ENCODE peak calls at places on chromosome X, in six cellular contexts. W is foreskin fibroblast, J is suprapubic skin, X is ovary, N is AG04449, I is psoas muscle. M is an unnamed sample.

GRCh38 chrX:124349054-124349453 is 2.7 kb downstream of the SH2D1A start:
- DNase-seq in W (no peak), J (no peak), X (no peak), N (no peak), I (no peak), M (no peak)

GRCh38 chrX:107154787-107155620 is 36.4 kb upstream of the RBM41 start:
- DNase-seq in W (peak; percentile 52), J (no peak), X (no peak), N (no peak), I (no peak), M (peak; percentile 64)

GRCh38 chrX:107213477-107213876 is 7.1 kb downstream of the DNAAF6 start:
- DNase-seq in W (no peak), J (no peak), X (no peak), N (no peak), I (no peak), M (no peak)

GRCh38 chrX:103562801-103563200 is 22.5 kb upstream of the TCEAL4 start:
- DNase-seq in W (peak; percentile 25), J (no peak), X (no peak), N (no peak), I (no peak), M (peak; percentile 28)

GRCh38 chrX:115260330-115260729 is 26.4 kb upstream of the LRCH2 start:
- DNase-seq in W (peak; percentile 51), J (no peak), X (no peak), N (peak; percentile 3), I (no peak), M (no peak)

GRCh38 chrX:130699618-130700017 is 203.4 kb downstream of the ENOX2 start:
- DNase-seq in W (no peak), J (no peak), X (no peak), N (no peak), I (no peak), M (no peak)

GRCh38 chrX:3518870-3519269 is 172.4 kb upstream of the MXRA5 start:
- DNase-seq in W (peak; percentile 76), J (peak; percentile 72), X (no peak), N (peak; percentile 76), I (peak; percentile 57), M (peak; percentile 87)

GRCh38 chrX:9880237-9880636 is 86.9 kb upstream of the CLDN34 start:
- DNase-seq in W (no peak), J (no peak), X (no peak), N (no peak), I (no peak), M (no peak)

GRCh38 chrX:42930951-42931350 is 153.0 kb upstream of the PPP1R2C start:
- DNase-seq in W (no peak), J (no peak), X (no peak), N (no peak), I (no peak), M (no peak)

GRCh38 chrX:3712870-3713224 is 602 bp downstream of the PRKX start:
- DNase-seq in W (no peak), J (peak; percentile 70), X (no peak), N (no peak), I (no peak), M (no peak)

GRCh38 chrX:3664921-3665320 is 48.5 kb downstream of the PRKX start:
- DNase-seq in W (no peak), J (no peak), X (no peak), N (no peak), I (no peak), M (no peak)

GRCh38 chrX:44223150-44223549 is 120.3 kb downstream of the EFHC2 start:
- DNase-seq in W (peak; percentile 69), J (no peak), X (peak; percentile 54), N (no peak), I (no peak), M (peak; percentile 80)

GRCh38 chrX:12970691-12971202 is 4.2 kb upstream of the TMSB4X start:
- DNase-seq in W (peak; percentile 73), J (no peak), X (peak; percentile 41), N (no peak), I (no peak), M (no peak)

GRCh38 chrX:97882306-97882705 is 998.6 kb downstream of the RPA4 start:
- DNase-seq in W (peak; percentile 34), J (no peak), X (no peak), N (no peak), I (no peak), M (peak; percentile 4)

GRCh38 chrX:129842510-129843208 is 1.0 kb downstream of the ZDHHC9 start:
- DNase-seq in W (peak; percentile 74), J (no peak), X (peak; percentile 32), N (no peak), I (peak; percentile 20), M (peak; percentile 28)

GRCh38 chrX:47283015-47283771 is 50.4 kb downstream of the USP11 start:
- DNase-seq in W (peak; percentile 74), J (no peak), X (peak; percentile 30), N (no peak), I (no peak), M (no peak)

GRCh38 chrX:113594504-113594903 is 753.9 kb upstream of the AMOT start:
- DNase-seq in W (no peak), J (no peak), X (no peak), N (no peak), I (no peak), M (peak; percentile 0)

GRCh38 chrX:154401045-154401799 is 3.0 kb downstream of the RPL10 start:
- DNase-seq in W (peak; percentile 50), J (no peak), X (no peak), N (no peak), I (no peak), M (no peak)

GRCh38 chrX:22325091-22325490 is 52.4 kb downstream of the CBLL2 start:
- DNase-seq in W (peak; percentile 48), J (no peak), X (no peak), N (peak; percentile 21), I (no peak), M (peak; percentile 16)

GRCh38 chrX:27599928-27600327 is 9.8 kb downstream of the DCAF8L2 start:
- DNase-seq in W (no peak), J (no peak), X (no peak), N (no peak), I (no peak), M (peak; percentile 58)

GRCh38 chrX:24515447-24515846 is 50.4 kb downstream of the PDK3 start:
- DNase-seq in W (peak; percentile 39), J (no peak), X (no peak), N (no peak), I (no peak), M (peak; percentile 30)
- TF ChIP-seq CTCF in W (peak; percentile 9), J (no peak), X (no peak), N (no peak), I (peak; percentile 21), M (peak; percentile 14)

GRCh38 chrX:145393702-145394235 is 146.5 kb downstream of the SPANXN1 start:
- DNase-seq in W (no peak), J (no peak), X (no peak), N (no peak), I (no peak), M (peak; percentile 13)
- TF ChIP-seq CTCF in W (no peak), J (no peak), X (no peak), N (no peak), I (no peak), M (peak; percentile 21)

GRCh38 chrX:151510203-151510602 is 53.3 kb upstream of the PASD1 start:
- DNase-seq in W (no peak), J (no peak), X (no peak), N (no peak), I (no peak), M (no peak)

GRCh38 chrX:151505796-151506195 is 57.7 kb upstream of the PASD1 start:
- DNase-seq in W (no peak), J (no peak), X (no peak), N (no peak), I (no peak), M (peak; percentile 47)
- TF ChIP-seq CTCF in W (no peak), J (peak; percentile 19), X (no peak), N (no peak), I (peak; percentile 35), M (peak; percentile 25)

GRCh38 chrX:108590496-108590895 is 145.9 kb downstream of the IRS4 start:
- DNase-seq in W (no peak), J (no peak), X (no peak), N (no peak), I (no peak), M (no peak)

GRCh38 chrX:108582151-108582550 is 142.5 kb downstream of the COL4A5 start:
- DNase-seq in W (no peak), J (no peak), X (no peak), N (no peak), I (no peak), M (no peak)

DNA sequence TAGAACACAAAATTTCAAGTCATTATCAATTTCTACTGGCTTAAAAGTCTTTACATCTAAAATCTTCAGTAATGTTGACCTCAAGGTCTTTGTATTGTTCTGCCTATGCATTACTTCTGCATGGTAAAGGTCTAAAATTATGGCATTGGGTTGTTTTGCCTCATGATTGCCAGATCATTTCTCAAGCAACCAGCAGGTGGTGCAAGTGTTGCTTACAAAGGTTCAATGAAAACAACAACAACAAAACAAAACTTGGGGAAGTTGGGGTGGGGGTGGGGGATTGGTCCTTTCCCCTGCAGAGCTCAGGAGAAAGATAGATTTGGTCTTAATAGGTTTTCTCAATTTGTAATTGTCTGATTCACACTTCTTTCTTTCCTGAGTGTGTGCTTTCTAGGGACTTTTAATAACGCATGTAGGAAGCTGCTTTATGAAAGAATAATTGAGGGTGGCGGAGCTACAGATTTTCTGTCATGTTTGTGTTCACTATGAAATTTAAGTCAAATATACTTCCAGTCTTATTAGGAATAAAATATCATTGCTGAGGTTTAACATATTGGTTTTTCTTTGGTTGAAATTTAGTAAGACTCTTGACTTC is 145.1 kb downstream of the COL4A5 start:
- DNase-seq in W (peak; percentile 5), J (no peak), X (no peak), N (no peak), I (no peak), M (peak; percentile 26)
- TF ChIP-seq CTCF in W (peak; percentile 8), J (no peak), X (no peak), N (peak; percentile 20), I (peak; percentile 22), M (peak; percentile 36)

GRCh38 chrX:20212486-20213089 is 54.1 kb downstream of the RPS6KA3 start:
- DNase-seq in W (no peak), J (no peak), X (no peak), N (no peak), I (no peak), M (no peak)
- TF ChIP-seq CTCF in W (no peak), J (no peak), X (no peak), N (no peak), I (no peak), M (no peak)

GRCh38 chrX:48497871-48498270 is 10.9 kb upstream of the PORCN start:
- DNase-seq in W (no peak), J (no peak), X (no peak), N (no peak), I (no peak), M (no peak)
- TF ChIP-seq CTCF in W (no peak), J (no peak), X (no peak), N (no peak), I (no peak), M (no peak)

GRCh38 chrX:132333351-132333750 is 114.1 kb upstream of the RAP2C start:
- DNase-seq in W (no peak), J (no peak), X (no peak), N (no peak), I (no peak), M (no peak)
- TF ChIP-seq CTCF in W (no peak), J (no peak), X (no peak), N (no peak), I (no peak), M (no peak)